ENCODE peak calls at places on chromosomes 7 and 10, in six cellular contexts. R, M, V, P, A and L are unnamed samples.

GRCh38 chr7:35004531-35005096 is 32.7 kb downstream of the DPY19L1 start:
- DNase-seq in R (no peak), M (no peak), V (no peak), P (no peak), A (no peak), L (no peak)

GRCh38 chr10:88473989-88474883 is 108.9 kb downstream of the RNLS start:
- DNase-seq in R (no peak), M (no peak), V (no peak), P (peak; percentile 73), A (no peak), L (no peak)

GRCh38 chr7:30285067-30285530 is 702 bp downstream of the ZNRF2 start:
- DNase-seq in R (peak; percentile 72), M (peak; percentile 5), V (peak; percentile 35), P (no peak), A (peak; percentile 44), L (no peak)

GRCh38 chr10:79502561-79503309 is 9.6 kb upstream of the EIF5AL1 start:
- DNase-seq in R (peak; percentile 59), M (no peak), V (no peak), P (no peak), A (peak; percentile 29), L (peak; percentile 19)

GRCh38 chr10:28980264-28980663 is 302.9 kb downstream of the BAMBI start:
- DNase-seq in R (no peak), M (no peak), V (no peak), P (no peak), A (no peak), L (no peak)

GRCh38 chr10:69554611-69555010 is 18.6 kb downstream of the NEUROG3 start:
- DNase-seq in R (no peak), M (no peak), V (no peak), P (no peak), A (no peak), L (no peak)

GRCh38 chr7:57775396-57776088 is 325.6 kb downstream of the ZNF716 start:
- DNase-seq in R (no peak), M (no peak), V (no peak), P (no peak), A (no peak), L (no peak)

GRCh38 chr7:5699951-5700384 is 81.5 kb downstream of the RNF216 start:
- DNase-seq in R (no peak), M (no peak), V (no peak), P (no peak), A (no peak), L (no peak)

GRCh38 chr7:41108821-41109220 is 594.1 kb downstream of the INHBA start:
- DNase-seq in R (no peak), M (no peak), V (no peak), P (no peak), A (no peak), L (no peak)

GRCh38 chr10:132664407-132664806 is 121.5 kb downstream of the NKX6-2 start:
- DNase-seq in R (no peak), M (no peak), V (no peak), P (no peak), A (no peak), L (no peak)

GRCh38 chr10:113557389-113558321 is 4.8 kb downstream of the HABP2 start:
- DNase-seq in R (peak; percentile 56), M (no peak), V (no peak), P (no peak), A (peak; percentile 6), L (peak; percentile 14)
- H3K4me3 ChIP-seq in R (no peak overlapping the region), M (no peak overlapping the region), V (no peak overlapping the region), P (no peak overlapping the region), A (no peak overlapping the region), L (no peak overlapping the region)

DNA sequence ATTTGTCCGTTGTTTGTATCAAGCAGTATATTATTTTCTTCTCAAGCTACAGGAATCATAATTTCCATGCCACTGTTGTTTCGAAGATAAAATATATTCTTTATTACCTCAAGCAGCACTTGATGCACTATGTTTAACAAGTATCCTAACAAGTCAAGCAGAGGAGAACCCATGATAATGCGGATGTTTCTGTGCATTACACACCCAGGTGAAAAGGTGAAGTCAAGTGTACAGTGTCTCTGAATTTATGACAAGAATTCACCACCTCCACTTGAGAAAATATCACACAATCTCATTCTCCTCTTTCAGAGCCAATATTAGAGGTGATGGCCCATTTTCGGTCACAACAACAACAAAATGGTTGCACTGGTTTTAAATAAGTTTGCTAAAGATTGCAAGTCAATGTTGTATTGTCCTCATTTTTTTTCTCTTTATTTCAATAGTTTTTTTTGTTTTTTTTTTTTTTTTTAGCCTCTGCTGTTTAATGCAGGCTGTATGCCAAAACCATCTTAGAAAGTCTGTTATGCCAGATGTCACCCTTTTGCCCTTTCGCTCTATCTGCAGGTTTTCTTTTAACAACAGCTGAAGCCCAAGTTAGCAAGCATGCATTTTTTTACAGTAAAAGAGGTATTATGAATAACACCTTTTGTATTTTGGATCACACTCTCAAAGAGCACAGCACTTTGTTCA is 568.7 kb upstream of the LRRN3 start:
- DNase-seq in R (no peak), M (no peak), V (no peak), P (no peak), A (no peak), L (no peak)
- H3K4me3 ChIP-seq in R (no peak overlapping the region), M (no peak overlapping the region), V (no peak overlapping the region), P (no peak overlapping the region), A (no peak overlapping the region), L (no peak overlapping the region)

DNA sequence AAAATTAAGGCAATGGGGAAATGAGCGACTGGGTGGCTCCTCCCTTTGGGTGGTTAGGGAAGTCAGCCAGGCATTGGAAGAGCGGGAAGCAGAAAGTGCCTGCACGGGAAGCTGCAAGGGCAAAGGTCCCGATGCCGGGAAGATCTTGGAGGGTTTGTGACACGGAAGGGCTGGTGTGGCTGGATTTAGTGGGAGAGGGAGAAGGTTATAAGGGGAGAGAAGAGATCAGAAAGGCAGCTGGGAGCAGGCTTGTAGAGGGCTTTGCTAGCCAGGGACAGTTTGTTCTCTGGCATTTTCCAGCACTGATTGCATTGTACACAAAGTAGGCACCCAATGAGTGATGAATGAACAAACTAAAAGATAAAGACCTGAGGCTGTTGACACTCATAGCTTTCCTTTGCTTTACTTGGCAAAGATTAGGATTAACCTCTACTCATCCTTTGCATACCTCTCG is 67.7 kb downstream of the NAMPT start:
- DNase-seq in R (peak; percentile 86), M (no peak), V (peak; percentile 23), P (peak; percentile 82), A (peak; percentile 98), L (peak; percentile 63)
- H3K4me3 ChIP-seq in R (no peak overlapping the region), M (no peak overlapping the region), V (no peak overlapping the region), P (no peak overlapping the region), A (peak overlapping the region; percentile 21), L (no peak overlapping the region)

GRCh38 chr7:81822811-81823210 is 53.0 kb upstream of the HGF start:
- DNase-seq in R (no peak), M (no peak), V (no peak), P (no peak), A (no peak), L (no peak)
- H3K4me3 ChIP-seq in R (no peak overlapping the region), M (no peak overlapping the region), V (no peak overlapping the region), P (no peak overlapping the region), A (no peak overlapping the region), L (no peak overlapping the region)

GRCh38 chr7:27178366-27178765 is 4.2 kb upstream of the HOXA10 start:
- DNase-seq in R (peak; percentile 10), M (no peak), V (peak; percentile 70), P (no peak), A (no peak), L (no peak)
- H3K4me3 ChIP-seq in R (peak overlapping the region; percentile 53), M (no peak overlapping the region), V (peak overlapping the region; percentile 87), P (no peak overlapping the region), A (no peak overlapping the region), L (no peak overlapping the region)

GRCh38 chr10:89705466-89705865 is 4.1 kb downstream of the KIF20B start:
- DNase-seq in R (no peak), M (no peak), V (no peak), P (no peak), A (no peak), L (no peak)

GRCh38 chr10:89706011-89706410 is 4.6 kb downstream of the KIF20B start:
- DNase-seq in R (no peak), M (no peak), V (peak; percentile 30), P (no peak), A (peak; percentile 16), L (no peak)

GRCh38 chr10:89707372-89707771 is 6.0 kb downstream of the KIF20B start:
- DNase-seq in R (no peak), M (no peak), V (no peak), P (no peak), A (no peak), L (no peak)

GRCh38 chr10:89710748-89711147 is 9.4 kb downstream of the KIF20B start:
- DNase-seq in R (no peak), M (no peak), V (no peak), P (no peak), A (peak; percentile 37), L (no peak)
- H3K4me3 ChIP-seq in R (no peak overlapping the region), M (no peak overlapping the region), V (no peak overlapping the region), P (no peak overlapping the region), A (no peak overlapping the region), L (no peak overlapping the region)

GRCh38 chr7:148556892-148557291 is 33.7 kb upstream of the C7orf33 start:
- DNase-seq in R (no peak), M (no peak), V (no peak), P (no peak), A (no peak), L (no peak)

GRCh38 chr7:148558914-148559313 is 31.7 kb upstream of the C7orf33 start:
- DNase-seq in R (no peak), M (no peak), V (no peak), P (no peak), A (no peak), L (no peak)

GRCh38 chr7:148563583-148564274 is 26.8 kb upstream of the C7orf33 start:
- DNase-seq in R (no peak), M (no peak), V (no peak), P (no peak), A (no peak), L (no peak)

GRCh38 chr7:148566736-148567135 is 23.8 kb upstream of the C7orf33 start:
- DNase-seq in R (no peak), M (no peak), V (no peak), P (no peak), A (no peak), L (no peak)

DNA sequence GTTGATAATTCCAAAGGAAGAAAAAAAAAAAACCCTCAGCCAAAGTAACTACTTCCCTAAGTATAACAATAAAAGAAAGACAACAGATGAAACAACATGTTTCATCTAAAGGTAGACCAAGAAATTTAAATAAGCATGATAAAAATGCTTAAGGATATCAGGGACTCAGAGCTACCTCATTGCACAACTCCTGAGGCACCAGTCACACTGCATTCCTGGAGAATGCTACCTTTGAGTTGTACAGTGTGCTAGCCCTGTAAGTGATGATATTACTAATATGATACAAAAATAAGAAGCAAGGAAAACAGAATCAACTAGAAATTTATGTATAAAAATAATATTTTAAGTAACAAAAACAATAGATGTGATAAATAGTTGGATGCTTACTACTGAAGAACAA is 29.5 kb upstream of the C7orf33 start:
- DNase-seq in R (no peak), M (no peak), V (no peak), P (no peak), A (no peak), L (no peak)
- H3K4me3 ChIP-seq in R (no peak overlapping the region), M (no peak overlapping the region), V (no peak overlapping the region), P (no peak overlapping the region), A (no peak overlapping the region), L (no peak overlapping the region)

GRCh38 chr7:100887186-100887954 is 2.1 kb downstream of the UFSP1 start:
- DNase-seq in R (peak; percentile 46), M (peak; percentile 91), V (no peak), P (no peak), A (no peak), L (no peak)
- H3K4me3 ChIP-seq in R (no peak overlapping the region), M (peak overlapping the region; percentile 73), V (no peak overlapping the region), P (no peak overlapping the region), A (no peak overlapping the region), L (no peak overlapping the region)